ENCODE peak calls at places on chromosomes 6 and 20, in four cellular contexts. N, G, C and U are unnamed samples.

GRCh38 chr6:85464260-85464644 is 14.4 kb downstream of the NT5E start:
- DNase-seq in N (no peak), G (no peak), C (no peak), U (no peak)

GRCh38 chr20:44396790-44397189 is 41.3 kb downstream of the HNF4A start:
- DNase-seq in N (no peak), G (no peak), C (no peak), U (no peak)

GRCh38 chr20:23446505-23446904 is 6.2 kb downstream of the CST11 start:
- DNase-seq in N (peak; percentile 43), G (peak; percentile 82), C (peak; percentile 46), U (peak; percentile 11)

GRCh38 chr20:31845300-31845863 is at the start of gene FOXS1:
- DNase-seq in N (no peak), G (no peak), C (no peak), U (no peak)

GRCh38 chr6:10554826-10555225 is 33.7 kb downstream of the GCNT2 start:
- DNase-seq in N (no peak), G (no peak), C (no peak), U (no peak)

GRCh38 chr6:117110737-117111136 is 154.6 kb upstream of the VGLL2 start:
- DNase-seq in N (no peak), G (no peak), C (no peak), U (no peak)

GRCh38 chr6:137571854-137572253 is 77.7 kb upstream of the OLIG3 start:
- DNase-seq in N (peak; percentile 42), G (peak; percentile 54), C (peak; percentile 13), U (no peak)

GRCh38 chr6:143187173-143187908 is 126.7 kb downstream of the AIG1 start:
- DNase-seq in N (no peak), G (no peak), C (no peak), U (no peak)

GRCh38 chr20:47730744-47731143 is 54.5 kb downstream of the SULF2 start:
- DNase-seq in N (no peak), G (no peak), C (no peak), U (no peak)

GRCh38 chr6:52925919-52926792 is 16.7 kb upstream of the GSTA3 start:
- DNase-seq in N (no peak), G (no peak), C (no peak), U (no peak)

GRCh38 chr6:27865952-27866369 is 46.2 kb downstream of the OR2B2 start:
- DNase-seq in N (no peak), G (no peak), C (no peak), U (no peak)

GRCh38 chr6:155493694-155494143 is 38.1 kb upstream of the NOX3 start:
- DNase-seq in N (no peak), G (peak; percentile 91), C (no peak), U (peak; percentile 56)

GRCh38 chr6:93751969-93752368 is 332.6 kb upstream of the EPHA7 start:
- DNase-seq in N (no peak), G (no peak), C (no peak), U (no peak)

GRCh38 chr6:37319156-37319555 is 34.6 kb upstream of the RNF8 start:
- DNase-seq in N (no peak), G (no peak), C (peak; percentile 68), U (no peak)

GRCh38 chr20:53763707-53764415 is 170.2 kb upstream of the ZNF217 start:
- DNase-seq in N (no peak), G (peak; percentile 100), C (no peak), U (no peak)

GRCh38 chr20:24677626-24678328 is 208.3 kb downstream of the SYNDIG1 start:
- DNase-seq in N (no peak), G (no peak), C (no peak), U (no peak)

GRCh38 chr6:277746-278145 is 14.5 kb upstream of the DUSP22 start:
- DNase-seq in N (no peak), G (no peak), C (no peak), U (no peak)

GRCh38 chr6:20534906-20535305 is 649 bp downstream of the CDKAL1 start:
- DNase-seq in N (no peak), G (no peak), C (no peak), U (no peak)

GRCh38 chr6:157764346-157765068 is 58.5 kb upstream of the SNX9 start:
- DNase-seq in N (peak; percentile 66), G (peak; percentile 77), C (no peak), U (peak; percentile 95)

GRCh38 chr20:23225407-23226060 is 125.1 kb upstream of the NXT1 start:
- DNase-seq in N (peak; percentile 16), G (no peak), C (no peak), U (no peak)

GRCh38 chr6:79257381-79258205 is 23.1 kb upstream of the HMGN3 start:
- DNase-seq in N (no peak), G (no peak), C (no peak), U (no peak)

GRCh38 chr20:63223121-63223825 is 7.3 kb upstream of the YTHDF1 start:
- DNase-seq in N (peak; percentile 49), G (peak; percentile 73), C (peak; percentile 76), U (no peak)

GRCh38 chr6:8059129-8059528 is 5.1 kb downstream of the BLOC1S5 start:
- DNase-seq in N (no peak), G (no peak), C (peak; percentile 12), U (no peak)

GRCh38 chr6:7060769-7061516 is 46.8 kb upstream of the RREB1 start:
- DNase-seq in N (no peak), G (no peak), C (no peak), U (no peak)

GRCh38 chr20:35523298-35523888 is 6.1 kb downstream of the C20orf173 start:
- DNase-seq in N (peak; percentile 66), G (peak; percentile 47), C (peak; percentile 43), U (no peak)

GRCh38 chr6:81777586-81778268 is 25.2 kb upstream of the TENT5A start:
- DNase-seq in N (no peak), G (peak; percentile 79), C (no peak), U (no peak)

GRCh38 chr6:89387516-89388222 is 24.4 kb downstream of the RRAGD start:
- DNase-seq in N (no peak), G (no peak), C (no peak), U (peak; percentile 95)

GRCh38 chr6:46583711-46584110 is 68.9 kb downstream of the CYP39A1 start:
- DNase-seq in N (no peak), G (no peak), C (no peak), U (no peak)

GRCh38 chr6:2221724-2222274 is 23.6 kb downstream of the GMDS start:
- DNase-seq in N (no peak), G (no peak), C (no peak), U (no peak)

GRCh38 chr6:3296113-3296512 is 37.4 kb downstream of the PSMG4 start:
- DNase-seq in N (no peak), G (no peak), C (no peak), U (no peak)

GRCh38 chr6:82067021-82067420 is 180.5 kb downstream of the IBTK start:
- DNase-seq in N (no peak), G (no peak), C (no peak), U (peak; percentile 64)

GRCh38 chr6:134821914-134822862 is 127.7 kb downstream of the ALDH8A1 start:
- DNase-seq in N (no peak), G (no peak), C (peak; percentile 15), U (no peak)

GRCh38 chr6:134823635-134824034 is 126.3 kb downstream of the ALDH8A1 start:
- DNase-seq in N (no peak), G (no peak), C (no peak), U (no peak)

GRCh38 chr6:134821397-134821796 is 128.5 kb downstream of the ALDH8A1 start:
- DNase-seq in N (no peak), G (no peak), C (peak; percentile 39), U (no peak)

GRCh38 chr6:134819858-134820495 is 129.9 kb downstream of the ALDH8A1 start:
- DNase-seq in N (no peak), G (no peak), C (no peak), U (no peak)

DNA sequence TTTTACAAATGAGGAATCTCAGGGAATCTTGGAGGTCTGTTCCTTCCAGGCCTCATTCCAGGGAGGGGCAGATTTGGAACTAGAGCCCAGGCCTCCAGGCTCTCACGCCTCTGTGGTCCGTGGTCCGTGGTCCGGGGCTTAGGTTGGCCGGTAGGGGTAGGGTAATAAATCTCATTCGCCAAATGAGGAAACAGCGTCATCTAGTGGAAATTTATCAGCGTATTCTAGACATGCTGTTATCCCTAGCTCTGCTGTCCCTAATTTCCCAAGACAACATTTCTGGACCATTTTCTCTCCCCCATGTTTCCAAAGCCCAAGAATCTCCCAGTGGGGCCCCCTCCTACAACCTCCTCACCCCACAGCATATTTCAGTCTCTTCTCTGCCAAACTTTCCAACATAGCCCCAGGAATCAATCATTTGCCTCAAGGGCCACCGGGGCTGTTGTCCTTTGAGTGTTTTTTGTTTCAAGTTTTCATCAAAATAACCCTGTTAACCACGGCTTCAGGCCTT is 126.9 kb downstream of the ALDH8A1 start:
- DNase-seq in N (peak; percentile 82), G (peak; percentile 82), C (peak; percentile 77), U (peak; percentile 36)
- TF ChIP-seq NFIC in N (no peak), G (no peak), C (no peak), U (no peak)

GRCh38 chr20:37285664-37286374 is 3.6 kb upstream of the MANBAL start:
- DNase-seq in N (no peak), G (peak; percentile 87), C (no peak), U (no peak)

GRCh38 chr20:37291724-37292126 is 2.3 kb downstream of the MANBAL start:
- DNase-seq in N (no peak), G (no peak), C (no peak), U (peak; percentile 82)

GRCh38 chr20:37284691-37285124 is 4.7 kb upstream of the MANBAL start:
- DNase-seq in N (no peak), G (no peak), C (no peak), U (no peak)

GRCh38 chr20:37290158-37290810 is 829 bp downstream of the MANBAL start:
- DNase-seq in N (no peak), G (no peak), C (no peak), U (no peak)

GRCh38 chr20:37288091-37288490 is 1.4 kb upstream of the MANBAL start:
- DNase-seq in N (no peak), G (no peak), C (no peak), U (no peak)
- TF ChIP-seq NFIC in N (no peak), G (no peak), C (no peak), U (no peak)

DNA sequence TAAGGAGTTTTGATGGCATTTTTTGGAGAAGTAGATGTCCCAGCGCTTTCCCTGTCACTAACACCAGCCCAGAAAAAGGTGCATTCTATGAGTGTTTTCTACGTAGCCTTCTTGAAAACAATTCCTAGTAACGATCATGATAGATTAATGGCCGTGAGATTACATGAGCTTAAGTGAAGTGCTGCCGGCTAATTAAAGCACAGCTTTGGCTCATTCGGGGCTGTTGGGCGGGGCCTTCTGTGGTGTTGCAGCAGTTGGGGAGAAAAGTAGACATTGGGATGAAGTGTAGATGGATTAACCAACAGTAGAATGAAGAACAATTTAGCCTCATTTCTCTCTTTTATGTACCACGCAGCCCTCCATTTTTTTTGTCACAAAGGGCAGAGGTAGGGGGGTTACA is 20.8 kb upstream of the TRAF3IP2 start:
- DNase-seq in N (no peak), G (no peak), C (no peak), U (no peak)
- TF ChIP-seq NFIC in N (no peak), G (no peak), C (no peak), U (no peak)

GRCh38 chr20:33411136-33411690 is 9.9 kb upstream of the CDK5RAP1 start:
- DNase-seq in N (no peak), G (no peak), C (no peak), U (no peak)
- TF ChIP-seq NFIC in N (no peak), G (no peak), C (no peak), U (no peak)

DNA sequence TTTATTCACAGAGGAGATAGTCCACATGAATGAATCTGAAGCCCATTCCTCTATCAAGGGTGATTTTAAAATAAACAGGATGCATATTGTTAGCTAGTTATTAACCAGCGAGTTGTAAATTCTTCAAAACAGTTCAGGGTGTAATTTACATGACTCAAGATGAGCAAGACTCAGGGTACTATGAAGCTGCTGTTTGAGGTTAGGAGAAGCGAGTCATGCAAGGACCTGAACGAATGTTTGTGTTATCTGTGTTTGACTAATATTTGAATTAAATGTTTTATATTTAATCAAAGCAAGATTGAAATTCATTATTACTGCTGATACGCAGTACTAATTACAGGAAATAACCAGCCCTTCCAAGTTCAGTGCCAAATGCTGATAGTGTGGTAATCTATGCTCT is 191.1 kb downstream of the SAMD5 start:
- DNase-seq in N (no peak), G (no peak), C (no peak), U (no peak)
- TF ChIP-seq NFIC in N (no peak), G (no peak), C (no peak), U (no peak)